ENCODE peak calls at places on chromosome 12, in ten cellular contexts. R, K, V, Z, I, J, E, Q, B and G are unnamed samples. For H3K36me3, the result is how much of the 10 kb centered on the place peaks cover.

GRCh38 chr12:49017764-49018281 is 753 bp downstream of the PRKAG1 start:
- DNase-seq in Q (peak), J (no peak), B (no peak), I (peak), R (no peak), Z (no peak), K (no peak), V (no peak), E (no peak), G (no peak)

GRCh38 chr12:130335517-130336392 is 1.9 kb upstream of the PIWIL1 start:
- DNase-seq in B (peak), K (no peak), I (peak), V (no peak), J (no peak), E (peak), R (peak), Z (no peak), Q (peak), G (peak)

GRCh38 chr12:49824886-49825285 is 3.3 kb downstream of the NCKAP5L start:
- DNase-seq in E (no peak), B (no peak), R (no peak), I (peak), Q (no peak), J (no peak), V (no peak), K (no peak), Z (no peak), G (peak)

GRCh38 chr12:52552055-52552454 is 890 bp downstream of the KRT71 start:
- DNase-seq in K (no peak), Z (no peak), R (no peak), E (no peak), V (no peak), I (no peak), B (no peak), J (no peak), Q (no peak), G (no peak)

GRCh38 chr12:82835217-82835616 is 148.5 kb downstream of the TMTC2 start:
- DNase-seq in V (no peak), Q (no peak), J (no peak), R (no peak), I (peak), B (no peak), Z (no peak), K (no peak), E (no peak), G (peak)

GRCh38 chr12:68303850-68304249 is 28.3 kb downstream of the MDM1 start:
- DNase-seq in I (no peak), K (no peak), V (no peak), Z (no peak), J (no peak), R (no peak), Q (no peak), B (no peak), E (no peak), G (no peak)

GRCh38 chr12:95169368-95169767 is 47.9 kb downstream of the FGD6 start:
- DNase-seq in B (no peak), Z (no peak), E (peak), R (peak), V (peak), J (no peak), Q (no peak), I (peak), K (no peak), G (peak)

GRCh38 chr12:115374480-115375187 is 690.7 kb upstream of the TBX3 start:
- DNase-seq in J (no peak), Z (no peak), E (no peak), V (no peak), Q (no peak), K (no peak), B (no peak), R (no peak), I (no peak), G (peak)

GRCh38 chr12:88753074-88753473 is 172.8 kb upstream of the KITLG start:
- DNase-seq in R (no peak), E (no peak), B (no peak), Z (no peak), K (no peak), J (no peak), V (no peak), I (peak), Q (no peak), G (peak)

GRCh38 chr12:11763760-11764520 is 114.5 kb downstream of the ETV6 start:
- DNase-seq in E (no peak), Z (no peak), I (peak), K (no peak), J (no peak), V (no peak), Q (no peak), B (no peak), R (no peak), G (no peak)

GRCh38 chr12:33427071-33427470 is 12.5 kb downstream of the SYT10 start:
- DNase-seq in J (no peak), R (no peak), Z (no peak), B (peak), V (no peak), I (no peak), E (no peak), Q (no peak), K (no peak), G (peak)

GRCh38 chr12:56995201-56995929 is 11.0 kb downstream of the ZBTB39 start:
- DNase-seq in V (no peak), E (no peak), B (no peak), K (no peak), J (no peak), Q (no peak), I (no peak), R (no peak), Z (no peak), G (no peak)

GRCh38 chr12:105469182-105469581 is 138.7 kb downstream of the C12orf75 start:
- DNase-seq in J (no peak), K (no peak), I (no peak), Q (no peak), V (no peak), R (no peak), B (no peak), E (no peak), Z (no peak), G (no peak)

GRCh38 chr12:120183211-120183631 is 11.3 kb downstream of the GCN1 start:
- DNase-seq in E (no peak), J (no peak), Q (no peak), K (no peak), I (peak), R (no peak), V (no peak), B (no peak), Z (no peak), G (no peak)

GRCh38 chr12:111570090-111570961 is 28.8 kb downstream of the ATXN2 start:
- DNase-seq in B (no peak), K (no peak), Q (no peak), J (no peak), I (peak), V (no peak), R (no peak), Z (no peak), E (no peak), G (peak)

GRCh38 chr12:121295123-121295745 is 1.3 kb downstream of the CAMKK2 start:
- DNase-seq in B (peak), K (no peak), J (no peak), E (no peak), Z (no peak), I (no peak), R (no peak), V (no peak), Q (no peak), G (no peak)

GRCh38 chr12:32549675-32550079 is 129.4 kb upstream of the DNM1L start:
- DNase-seq in Q (no peak), J (no peak), R (no peak), I (peak), E (no peak), V (no peak), Z (no peak), K (no peak), B (peak), G (no peak)

GRCh38 chr12:69239286-69239921 is at the start of gene CPSF6:
- DNase-seq in B (peak), Q (peak), R (peak), V (peak), K (peak), I (peak), J (peak), E (peak), Z (peak), G (peak)

GRCh38 chr12:121857322-121858246 is 1.1 kb downstream of the HPD start:
- DNase-seq in K (no peak), Z (no peak), R (no peak), E (no peak), B (no peak), Q (no peak), V (no peak), I (peak), J (no peak), G (no peak)

GRCh38 chr12:58509116-58509885 is 411.0 kb downstream of the LRIG3 start:
- DNase-seq in V (no peak), B (no peak), E (no peak), R (no peak), Z (no peak), Q (no peak), K (no peak), I (peak), J (no peak), G (peak)

GRCh38 chr12:65292241-65292640 is 13.8 kb downstream of the MSRB3 start:
- DNase-seq in I (no peak), V (no peak), J (no peak), K (no peak), E (no peak), Q (no peak), Z (no peak), B (no peak), R (no peak), G (no peak)

GRCh38 chr12:11894890-11895289 is 175.8 kb upstream of the BCL2L14 start:
- DNase-seq in V (no peak), Q (no peak), K (no peak), R (no peak), E (no peak), B (no peak), J (no peak), I (no peak), Z (no peak), G (no peak)

GRCh38 chr12:105738036-105738435 is 400.7 kb downstream of the NUAK1 start:
- DNase-seq in I (peak), E (no peak), Q (peak), Z (no peak), B (no peak), R (peak), V (no peak), K (no peak), J (no peak), G (no peak)

GRCh38 chr12:95637471-95638155 is 86.3 kb upstream of the USP44 start:
- DNase-seq in V (no peak), R (no peak), B (no peak), E (no peak), Q (no peak), I (peak), K (no peak), Z (no peak), J (no peak), G (peak)

GRCh38 chr12:32087301-32087700 is 19.3 kb upstream of the BICD1 start:
- DNase-seq in K (no peak), I (no peak), R (no peak), E (no peak), Q (no peak), Z (no peak), J (no peak), B (no peak), V (no peak), G (no peak)

GRCh38 chr12:118212627-118213026 is 76.7 kb downstream of the PEBP1 start:
- DNase-seq in B (no peak), Q (no peak), K (no peak), V (no peak), J (no peak), R (no peak), Z (no peak), I (no peak), E (no peak), G (no peak)

GRCh38 chr12:90630006-90630405 is 325.0 kb downstream of the CCER1 start:
- DNase-seq in V (no peak), R (no peak), B (no peak), E (no peak), Z (no peak), K (no peak), J (no peak), I (no peak), Q (no peak), G (no peak)

GRCh38 chr12:90627180-90627896 is 327.6 kb downstream of the CCER1 start:
- DNase-seq in R (no peak), I (peak), E (no peak), Z (no peak), B (no peak), Q (no peak), K (no peak), V (no peak), J (peak), G (peak)

GRCh38 chr12:90628213-90628612 is 326.8 kb downstream of the CCER1 start:
- DNase-seq in Q (no peak), K (no peak), B (no peak), Z (no peak), V (no peak), E (no peak), J (no peak), I (peak), R (no peak), G (peak)

GRCh38 chr12:90631581-90631980 is 323.4 kb downstream of the CCER1 start:
- DNase-seq in V (no peak), R (no peak), Q (no peak), B (no peak), J (no peak), K (no peak), I (no peak), E (no peak), Z (no peak), G (no peak)
- TF ChIP-seq CTCF in V (no peak), R (no peak), Q (no peak), B (no peak), J (no peak), K (no peak), I (no peak), E (no peak), Z (no peak), G (no peak)

GRCh38 chr12:51392556-51393237 is 1.5 kb upstream of the GALNT6 start:
- DNase-seq in E (peak), V (no peak), K (no peak), R (peak), Z (no peak), J (no peak), B (peak), Q (no peak), I (peak), G (no peak)
- H3K4me3 ChIP-seq in E (no peak), V (peak), K (no peak), R (no peak), Z (peak), J (no peak), B (peak), Q (no peak), I (no peak), G (peak)

DNA sequence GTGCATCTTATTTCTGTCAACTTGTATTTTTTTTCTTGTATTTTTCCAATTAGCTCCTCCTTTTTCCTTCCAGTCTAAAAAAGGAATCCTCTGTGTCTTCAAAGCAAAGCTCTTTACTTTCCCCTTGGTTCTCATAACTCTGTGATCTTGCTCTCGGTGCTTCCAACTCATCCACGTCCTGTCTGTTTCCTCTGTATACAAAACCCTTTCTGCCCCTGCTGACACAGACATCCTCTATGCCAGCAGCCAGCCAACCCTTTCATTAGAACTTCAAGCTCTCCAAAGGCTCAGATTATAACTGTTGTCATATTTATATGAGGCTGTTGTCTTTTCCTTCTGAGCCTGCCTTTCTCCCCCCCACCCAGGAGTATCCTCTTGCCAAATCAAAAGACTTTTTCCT is 32.4 kb downstream of the OAS2 start:
- DNase-seq in B (no peak), I (no peak), E (no peak), J (no peak), V (no peak), K (no peak), R (no peak), Q (no peak), Z (no peak), G (no peak)
- H3K36me3 ChIP-seq in B (under half), I (under half), E (under half), J (under half), V (half or more), K (under half), R (under half), Q (under half), Z (under half), G (under half)

DNA sequence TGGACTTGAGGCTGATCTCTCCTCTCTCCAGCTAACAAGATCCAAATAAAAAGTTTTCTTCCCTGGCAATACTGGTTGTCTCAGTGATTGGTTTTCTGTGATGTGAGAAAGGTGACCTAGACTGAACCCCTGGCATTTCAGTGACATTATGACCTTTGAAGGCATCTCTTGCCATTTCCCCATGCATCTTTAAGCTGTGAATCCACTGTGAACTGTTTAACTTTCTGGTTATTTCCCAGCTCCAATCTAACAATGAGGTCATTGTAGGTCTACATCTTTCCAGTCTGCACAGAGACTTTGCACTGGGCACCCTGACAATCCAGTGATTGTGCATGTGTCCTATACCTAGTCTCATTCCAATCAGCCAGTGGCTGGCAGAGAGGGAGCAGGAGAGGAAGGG is 155.9 kb upstream of the NUDT4 start:
- DNase-seq in B (no peak), I (no peak), V (no peak), E (no peak), R (no peak), J (no peak), Q (no peak), Z (no peak), K (no peak), G (no peak)
- TF ChIP-seq CTCF in B (no peak), I (no peak), V (no peak), E (no peak), R (no peak), J (no peak), Q (no peak), Z (no peak), K (no peak), G (no peak)

GRCh38 chr12:108363165-108363564 is 24.1 kb upstream of the CMKLR1 start:
- DNase-seq in E (no peak), J (no peak), Z (no peak), V (no peak), K (no peak), I (no peak), Q (no peak), B (no peak), R (no peak), G (no peak)
- H3K4me3 ChIP-seq in E (no peak), J (no peak), Z (no peak), V (no peak), K (no peak), I (no peak), Q (no peak), B (no peak), R (no peak), G (no peak)